ENCODE peak calls at places on chromosomes 2 and 18, in six cellular contexts. One of them, this sample, is unnamed.

GRCh38 chr2:12089001-12089400 is 342.6 kb downstream of the LPIN1 start:
- DNase-seq in NCI-H1092 treated with DMSO at 0.1 percent for 48 hours: no peak
- DNase-seq in stimulated activated CD8-positive, alpha-beta memory T cell treated with anti-CD3 and anti-CD28 coated beads, Interleukin-15, amount 100 ng/mL, for 48 hours: no peak
- DNase-seq in Caki2: no peak
- DNase-seq in choroid plexus epithelial cell: no peak
- DNase-seq in A172: no peak
- DNase-seq in this sample: no peak

GRCh38 chr2:6442252-6442651 is 423.5 kb downstream of the CMPK2 start:
- DNase-seq in Caki2: no peak
- DNase-seq in choroid plexus epithelial cell: peak
- DNase-seq in NCI-H1092 treated with DMSO at 0.1 percent for 48 hours: no peak
- DNase-seq in A172: peak
- DNase-seq in stimulated activated CD8-positive, alpha-beta memory T cell treated with anti-CD3 and anti-CD28 coated beads, Interleukin-15, amount 100 ng/mL, for 48 hours: no peak
- DNase-seq in this sample: no peak

GRCh38 chr2:54574107-54574859 is 118.2 kb downstream of the SPTBN1 start:
- DNase-seq in A172: peak
- DNase-seq in choroid plexus epithelial cell: peak
- DNase-seq in Caki2: peak
- DNase-seq in NCI-H1092 treated with DMSO at 0.1 percent for 48 hours: no peak
- DNase-seq in stimulated activated CD8-positive, alpha-beta memory T cell treated with anti-CD3 and anti-CD28 coated beads, Interleukin-15, amount 100 ng/mL, for 48 hours: peak
- DNase-seq in this sample: no peak

GRCh38 chr2:177262958-177263450 is 1.5 kb downstream of the NFE2L2 start:
- DNase-seq in stimulated activated CD8-positive, alpha-beta memory T cell treated with anti-CD3 and anti-CD28 coated beads, Interleukin-15, amount 100 ng/mL, for 48 hours: no peak
- DNase-seq in Caki2: no peak
- DNase-seq in choroid plexus epithelial cell: no peak
- DNase-seq in NCI-H1092 treated with DMSO at 0.1 percent for 48 hours: no peak
- DNase-seq in A172: no peak
- DNase-seq in this sample: no peak

GRCh38 chr2:172740871-172741270 is 5.2 kb downstream of the RAPGEF4 start:
- DNase-seq in Caki2: no peak
- DNase-seq in choroid plexus epithelial cell: no peak
- DNase-seq in stimulated activated CD8-positive, alpha-beta memory T cell treated with anti-CD3 and anti-CD28 coated beads, Interleukin-15, amount 100 ng/mL, for 48 hours: no peak
- DNase-seq in A172: no peak
- DNase-seq in NCI-H1092 treated with DMSO at 0.1 percent for 48 hours: no peak
- DNase-seq in this sample: no peak

GRCh38 chr2:69471793-69472192 is 34.6 kb upstream of the NFU1 start:
- DNase-seq in choroid plexus epithelial cell: no peak
- DNase-seq in stimulated activated CD8-positive, alpha-beta memory T cell treated with anti-CD3 and anti-CD28 coated beads, Interleukin-15, amount 100 ng/mL, for 48 hours: no peak
- DNase-seq in A172: no peak
- DNase-seq in NCI-H1092 treated with DMSO at 0.1 percent for 48 hours: no peak
- DNase-seq in Caki2: no peak
- DNase-seq in this sample: no peak

GRCh38 chr2:233711312-233712008 is 1.2 kb upstream of the UGT1A5 start:
- DNase-seq in NCI-H1092 treated with DMSO at 0.1 percent for 48 hours: peak
- DNase-seq in A172: peak
- DNase-seq in stimulated activated CD8-positive, alpha-beta memory T cell treated with anti-CD3 and anti-CD28 coated beads, Interleukin-15, amount 100 ng/mL, for 48 hours: peak
- DNase-seq in choroid plexus epithelial cell: peak
- DNase-seq in Caki2: peak
- DNase-seq in this sample: peak

GRCh38 chr2:179422037-179422643 is 157.5 kb upstream of the SESTD1 start:
- DNase-seq in Caki2: peak
- DNase-seq in A172: peak
- DNase-seq in NCI-H1092 treated with DMSO at 0.1 percent for 48 hours: peak
- DNase-seq in stimulated activated CD8-positive, alpha-beta memory T cell treated with anti-CD3 and anti-CD28 coated beads, Interleukin-15, amount 100 ng/mL, for 48 hours: peak
- DNase-seq in choroid plexus epithelial cell: peak
- DNase-seq in this sample: peak

GRCh38 chr2:172181840-172182239 is 79.1 kb upstream of the DLX2 start:
- DNase-seq in NCI-H1092 treated with DMSO at 0.1 percent for 48 hours: no peak
- DNase-seq in stimulated activated CD8-positive, alpha-beta memory T cell treated with anti-CD3 and anti-CD28 coated beads, Interleukin-15, amount 100 ng/mL, for 48 hours: no peak
- DNase-seq in A172: no peak
- DNase-seq in choroid plexus epithelial cell: peak
- DNase-seq in Caki2: no peak
- DNase-seq in this sample: no peak

GRCh38 chr2:23944527-23944926 is 4.3 kb downstream of the UBXN2A start:
- DNase-seq in NCI-H1092 treated with DMSO at 0.1 percent for 48 hours: no peak
- DNase-seq in choroid plexus epithelial cell: no peak
- DNase-seq in Caki2: no peak
- DNase-seq in stimulated activated CD8-positive, alpha-beta memory T cell treated with anti-CD3 and anti-CD28 coated beads, Interleukin-15, amount 100 ng/mL, for 48 hours: no peak
- DNase-seq in A172: no peak
- DNase-seq in this sample: no peak

GRCh38 chr2:182716665-182716990 is 571 bp downstream of the DNAJC10 start:
- DNase-seq in Caki2: no peak
- DNase-seq in choroid plexus epithelial cell: no peak
- DNase-seq in stimulated activated CD8-positive, alpha-beta memory T cell treated with anti-CD3 and anti-CD28 coated beads, Interleukin-15, amount 100 ng/mL, for 48 hours: no peak
- DNase-seq in NCI-H1092 treated with DMSO at 0.1 percent for 48 hours: no peak
- DNase-seq in A172: no peak
- DNase-seq in this sample: no peak

GRCh38 chr2:220162320-220162719 is 534.9 kb downstream of the SLC4A3 start:
- DNase-seq in NCI-H1092 treated with DMSO at 0.1 percent for 48 hours: no peak
- DNase-seq in stimulated activated CD8-positive, alpha-beta memory T cell treated with anti-CD3 and anti-CD28 coated beads, Interleukin-15, amount 100 ng/mL, for 48 hours: no peak
- DNase-seq in A172: no peak
- DNase-seq in Caki2: no peak
- DNase-seq in choroid plexus epithelial cell: peak
- DNase-seq in this sample: no peak

GRCh38 chr2:149612122-149612521 is 24.5 kb upstream of the MMADHC start:
- DNase-seq in A172: no peak
- DNase-seq in NCI-H1092 treated with DMSO at 0.1 percent for 48 hours: no peak
- DNase-seq in Caki2: no peak
- DNase-seq in choroid plexus epithelial cell: peak
- DNase-seq in stimulated activated CD8-positive, alpha-beta memory T cell treated with anti-CD3 and anti-CD28 coated beads, Interleukin-15, amount 100 ng/mL, for 48 hours: no peak
- DNase-seq in this sample: no peak

GRCh38 chr2:37664190-37664751 is 7.2 kb downstream of the CDC42EP3 start:
- DNase-seq in stimulated activated CD8-positive, alpha-beta memory T cell treated with anti-CD3 and anti-CD28 coated beads, Interleukin-15, amount 100 ng/mL, for 48 hours: no peak
- DNase-seq in NCI-H1092 treated with DMSO at 0.1 percent for 48 hours: no peak
- DNase-seq in choroid plexus epithelial cell: no peak
- DNase-seq in Caki2: no peak
- DNase-seq in A172: no peak
- DNase-seq in this sample: no peak

GRCh38 chr2:118058979-118059378 is 29.3 kb upstream of the INSIG2 start:
- DNase-seq in Caki2: no peak
- DNase-seq in NCI-H1092 treated with DMSO at 0.1 percent for 48 hours: no peak
- DNase-seq in stimulated activated CD8-positive, alpha-beta memory T cell treated with anti-CD3 and anti-CD28 coated beads, Interleukin-15, amount 100 ng/mL, for 48 hours: no peak
- DNase-seq in choroid plexus epithelial cell: peak
- DNase-seq in A172: no peak
- DNase-seq in this sample: no peak

GRCh38 chr2:88265352-88265960 is 95.3 kb downstream of the THNSL2 start:
- DNase-seq in Caki2: peak
- DNase-seq in stimulated activated CD8-positive, alpha-beta memory T cell treated with anti-CD3 and anti-CD28 coated beads, Interleukin-15, amount 100 ng/mL, for 48 hours: no peak
- DNase-seq in choroid plexus epithelial cell: peak
- DNase-seq in A172: peak
- DNase-seq in NCI-H1092 treated with DMSO at 0.1 percent for 48 hours: no peak
- DNase-seq in this sample: no peak

GRCh38 chr18:13500891-13501887 is 225.2 kb downstream of the FAM210A start:
- DNase-seq in choroid plexus epithelial cell: peak
- DNase-seq in Caki2: peak
- DNase-seq in stimulated activated CD8-positive, alpha-beta memory T cell treated with anti-CD3 and anti-CD28 coated beads, Interleukin-15, amount 100 ng/mL, for 48 hours: no peak
- DNase-seq in A172: peak
- DNase-seq in NCI-H1092 treated with DMSO at 0.1 percent for 48 hours: peak
- DNase-seq in this sample: peak

GRCh38 chr18:44743626-44744025 is 62.9 kb downstream of the SETBP1 start:
- DNase-seq in NCI-H1092 treated with DMSO at 0.1 percent for 48 hours: peak
- DNase-seq in choroid plexus epithelial cell: no peak
- DNase-seq in Caki2: no peak
- DNase-seq in A172: no peak
- DNase-seq in stimulated activated CD8-positive, alpha-beta memory T cell treated with anti-CD3 and anti-CD28 coated beads, Interleukin-15, amount 100 ng/mL, for 48 hours: no peak
- DNase-seq in this sample: no peak

GRCh38 chr2:36318547-36318946 is 37.0 kb upstream of the CRIM1 start:
- DNase-seq in A172: no peak
- DNase-seq in NCI-H1092 treated with DMSO at 0.1 percent for 48 hours: no peak
- DNase-seq in stimulated activated CD8-positive, alpha-beta memory T cell treated with anti-CD3 and anti-CD28 coated beads, Interleukin-15, amount 100 ng/mL, for 48 hours: no peak
- DNase-seq in Caki2: no peak
- DNase-seq in choroid plexus epithelial cell: peak
- DNase-seq in this sample: no peak

GRCh38 chr2:38109732-38110181 is 33.8 kb upstream of the CYP1B1 start:
- DNase-seq in NCI-H1092 treated with DMSO at 0.1 percent for 48 hours: no peak
- DNase-seq in stimulated activated CD8-positive, alpha-beta memory T cell treated with anti-CD3 and anti-CD28 coated beads, Interleukin-15, amount 100 ng/mL, for 48 hours: no peak
- DNase-seq in choroid plexus epithelial cell: no peak
- DNase-seq in A172: no peak
- DNase-seq in Caki2: peak
- DNase-seq in this sample: no peak

GRCh38 chr18:49031511-49032188 is 80.9 kb upstream of the SMAD7 start:
- DNase-seq in Caki2: no peak
- DNase-seq in NCI-H1092 treated with DMSO at 0.1 percent for 48 hours: no peak
- DNase-seq in choroid plexus epithelial cell: no peak
- DNase-seq in stimulated activated CD8-positive, alpha-beta memory T cell treated with anti-CD3 and anti-CD28 coated beads, Interleukin-15, amount 100 ng/mL, for 48 hours: no peak
- DNase-seq in A172: no peak
- DNase-seq in this sample: no peak

This sample was measured in Right ventricle myocardium superior.